ENCODE peak calls at places on chromosomes 16 and 17, in five cellular contexts. M is HFF-Myc, U is cardiac fibroblast, Z is fibroblast of the aortic adventitia, T is dorsolateral prefrontal cortex. S is an unnamed sample.

GRCh38 chr16:53291757-53292392 is 142.4 kb upstream of the RBL2 start:
- DNase-seq in M (no peak), U (peak), Z (no peak), T (no peak), S (no peak)

GRCh38 chr17:79622201-79622601 is 11.3 kb upstream of the RBFOX3 start:
- DNase-seq in M (no peak), U (no peak), Z (no peak), T (peak), S (peak)

GRCh38 chr17:1112875-1113274 is 66.9 kb downstream of the ABR start:
- DNase-seq in M (no peak), U (no peak), Z (no peak), T (no peak), S (no peak)

GRCh38 chr17:55433629-55434422 is 12.2 kb upstream of the MMD start:
- DNase-seq in M (peak), U (peak), Z (peak), T (no peak), S (no peak)

GRCh38 chr17:57861000-57861736 is 11.3 kb upstream of the MRPS23 start:
- DNase-seq in M (no peak), U (peak), Z (peak), T (no peak), S (no peak)

GRCh38 chr16:1184156-1184868 is 31.4 kb downstream of the CACNA1H start:
- DNase-seq in M (no peak), U (no peak), Z (no peak), T (no peak), S (no peak)

GRCh38 chr17:73163043-73163442 is 1.8 kb upstream of the SSTR2 start:
- DNase-seq in M (no peak), U (no peak), Z (no peak), T (no peak), S (no peak)

GRCh38 chr16:4105848-4106247 is 10.4 kb downstream of the ADCY9 start:
- DNase-seq in M (no peak), U (no peak), Z (no peak), T (no peak), S (no peak)

GRCh38 chr16:11698271-11698689 is 30.0 kb downstream of the SNN start:
- DNase-seq in M (no peak), U (peak), Z (no peak), T (no peak), S (no peak)

GRCh38 chr17:43406676-43407645 is 8.2 kb downstream of the ARL4D start:
- DNase-seq in M (no peak), U (peak), Z (peak), T (peak), S (no peak)
- TF ChIP-seq CTCF in M (no peak), U (no peak), Z (no peak), T (no peak), S (no peak)

GRCh38 chr17:19354123-19354522 is 8.4 kb downstream of the B9D1 start:
- DNase-seq in M (peak), U (peak), Z (peak), T (no peak), S (no peak)
- TF ChIP-seq CTCF in M (no peak), U (no peak), Z (no peak), T (no peak), S (no peak)

GRCh38 chr17:81260171-81260570 is 21.1 kb downstream of the NDUFAF8 start:
- DNase-seq in M (no peak), U (no peak), Z (no peak), T (no peak), S (no peak)

GRCh38 chr17:81256616-81257015 is 17.5 kb downstream of the NDUFAF8 start:
- DNase-seq in M (no peak), U (peak), Z (peak), T (no peak), S (no peak)

GRCh38 chr17:81259058-81259605 is 20.0 kb downstream of the NDUFAF8 start:
- DNase-seq in M (no peak), U (no peak), Z (no peak), T (no peak), S (no peak)

GRCh38 chr17:81257533-81257932 is 18.4 kb downstream of the NDUFAF8 start:
- DNase-seq in M (no peak), U (no peak), Z (no peak), T (no peak), S (no peak)

DNA sequence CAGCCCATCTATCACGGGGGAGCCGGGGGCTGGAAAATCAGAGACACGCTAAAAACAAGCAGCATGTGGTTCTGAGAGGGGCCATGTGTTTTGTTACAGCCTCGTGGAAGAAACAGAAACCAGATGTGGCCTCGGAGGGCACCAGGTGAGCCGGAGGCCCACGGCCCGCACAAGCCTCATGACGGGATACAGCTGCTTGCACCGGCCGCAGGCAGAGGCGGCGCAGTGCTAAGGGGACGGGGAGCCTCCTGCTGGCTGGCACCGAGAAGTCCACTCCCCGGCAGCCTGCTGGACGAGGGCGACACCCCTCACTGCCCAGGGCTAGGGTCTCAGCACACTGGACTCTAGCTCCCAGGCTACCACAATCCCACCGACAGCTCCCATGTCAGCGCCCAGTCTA is 19.2 kb downstream of the NDUFAF8 start:
- DNase-seq in M (no peak), U (no peak), Z (no peak), T (no peak), S (no peak)
- TF ChIP-seq CTCF in M (no peak), U (no peak), Z (no peak), T (no peak), S (no peak)

DNA sequence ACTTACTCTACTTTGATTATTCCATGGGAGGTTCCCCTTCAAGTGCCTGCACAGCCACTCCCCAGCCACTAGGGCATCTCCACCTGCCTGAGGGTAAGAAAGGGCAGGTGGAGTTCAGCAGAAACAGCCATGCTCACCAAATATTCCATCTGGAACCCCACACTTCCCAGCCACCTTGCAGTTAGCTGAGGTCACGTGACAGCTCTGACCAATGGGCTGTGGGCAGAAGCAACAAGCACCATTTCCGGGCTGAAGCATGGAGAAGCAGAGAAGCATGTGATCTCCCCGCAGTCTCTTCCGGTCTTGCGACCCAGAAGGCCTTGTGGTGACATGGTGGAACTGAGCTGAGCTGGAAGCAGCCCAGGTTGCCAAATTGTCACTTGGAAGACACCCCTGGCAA is 108.6 kb downstream of the CCT6B start:
- DNase-seq in M (no peak), U (no peak), Z (no peak), T (no peak), S (no peak)
- TF ChIP-seq CTCF in M (no peak), U (no peak), Z (no peak), T (no peak), S (no peak)

GRCh38 chr17:29248845-29249244 is 2.2 kb downstream of the CRYBA1 start:
- DNase-seq in M (no peak), U (no peak), Z (no peak), T (no peak), S (no peak)

GRCh38 chr17:29250666-29251065 is 4.0 kb downstream of the CRYBA1 start:
- DNase-seq in M (no peak), U (peak), Z (peak), T (no peak), S (no peak)

GRCh38 chr17:29251184-29251583 is 4.5 kb downstream of the CRYBA1 start:
- DNase-seq in M (no peak), U (no peak), Z (no peak), T (no peak), S (no peak)

GRCh38 chr17:29253037-29253436 is 6.4 kb downstream of the CRYBA1 start:
- DNase-seq in M (no peak), U (no peak), Z (no peak), T (no peak), S (no peak)

GRCh38 chr17:29251969-29252866 is 5.6 kb downstream of the CRYBA1 start:
- DNase-seq in M (peak), U (peak), Z (peak), T (no peak), S (no peak)
- TF ChIP-seq CTCF in M (peak), U (peak), Z (peak), T (peak), S (peak)

GRCh38 chr16:31402687-31403086 is 9.6 kb downstream of the ITGAD start:
- DNase-seq in M (no peak), U (peak), Z (peak), T (no peak), S (no peak)

GRCh38 chr16:31400191-31400590 is 7.1 kb downstream of the ITGAD start:
- DNase-seq in M (no peak), U (no peak), Z (no peak), T (no peak), S (no peak)

GRCh38 chr16:31403590-31404352 is 10.6 kb downstream of the ITGAD start:
- DNase-seq in M (no peak), U (no peak), Z (no peak), T (no peak), S (no peak)

GRCh38 chr16:31404353-31405064 is 11.4 kb downstream of the ITGAD start:
- DNase-seq in M (no peak), U (peak), Z (peak), T (no peak), S (no peak)

DNA sequence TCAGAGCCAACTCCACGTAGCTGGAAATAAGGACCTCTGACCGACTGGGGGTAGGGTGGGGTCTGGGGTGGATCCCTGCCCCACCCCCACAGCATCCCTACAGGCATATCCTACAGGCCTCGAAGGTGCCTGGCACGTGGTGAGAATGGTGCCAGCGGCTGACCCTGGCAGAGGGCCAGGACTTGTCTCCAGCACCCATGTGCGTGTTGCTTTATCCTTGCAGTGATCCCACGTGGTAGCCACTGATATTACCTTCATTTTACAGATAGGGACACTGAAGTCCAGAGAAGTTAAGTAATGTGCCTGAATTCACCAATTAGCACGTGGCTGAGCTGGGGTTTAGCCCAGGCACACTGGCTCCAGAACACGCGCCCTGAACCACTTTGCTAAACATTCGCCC is 8.3 kb downstream of the ITGAD start:
- DNase-seq in M (no peak), U (no peak), Z (no peak), T (no peak), S (no peak)
- TF ChIP-seq CTCF in M (no peak), U (no peak), Z (no peak), T (no peak), S (no peak)

DNA sequence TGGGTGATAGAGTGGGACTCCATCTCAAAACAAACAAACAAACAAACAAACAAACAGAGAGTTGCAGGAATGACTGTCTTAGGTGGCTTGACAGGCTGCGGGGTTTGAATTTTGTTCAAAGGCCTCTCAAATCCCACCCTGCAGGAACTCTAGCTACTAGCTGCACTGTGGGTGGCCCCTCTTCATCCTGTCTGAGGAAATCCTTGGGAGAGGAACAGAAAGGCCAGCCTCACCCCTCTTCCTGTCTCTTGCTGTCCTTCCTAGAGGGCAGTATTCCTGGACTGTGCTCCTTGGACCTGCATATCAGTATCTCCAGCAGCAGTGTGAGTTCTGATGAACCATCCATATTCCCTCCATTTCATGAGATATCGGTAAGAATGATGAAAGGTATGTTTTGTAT is 2.0 kb upstream of the CCDC92B start:
- DNase-seq in M (no peak), U (no peak), Z (no peak), T (no peak), S (no peak)
- TF ChIP-seq CTCF in M (no peak), U (no peak), Z (no peak), T (no peak), S (no peak)

GRCh38 chr16:67013823-67014640 is 14.9 kb upstream of the CBFB start:
- DNase-seq in M (no peak), U (peak), Z (peak), T (peak), S (peak)
- TF ChIP-seq CTCF in M (no peak), U (no peak), Z (peak), T (peak), S (peak)